ENCODE peak calls at places on chromosomes 3 and 15, in four cellular contexts. Q is H1, T is GM12878, V is K562. N is an unnamed sample. For H3K36me3, the result is how much of the 10 kb centered on the place peaks cover.

GRCh38 chr15:31254431-31255175 is 72.0 kb upstream of the KLF13 start:
- DNase-seq in Q (no peak), V (no peak), T (no peak), N (no peak)

GRCh38 chr3:68070186-68070585 is 415.8 kb upstream of the SUCLG2 start:
- DNase-seq in Q (no peak), T (no peak), V (no peak), N (no peak)

GRCh38 chr15:38745136-38745535 is 180.5 kb upstream of the RASGRP1 start:
- DNase-seq in T (no peak), Q (no peak), V (no peak), N (no peak)

GRCh38 chr3:190265795-190266194 is 56.5 kb downstream of the CLDN1 start:
- DNase-seq in V (no peak), Q (no peak), T (no peak), N (no peak)

GRCh38 chr3:21158801-21159564 is 592.0 kb downstream of the ZNF385D start:
- DNase-seq in Q (no peak), V (no peak), T (no peak), N (no peak)

GRCh38 chr3:101185341-101185740 is 135.0 kb downstream of the IMPG2 start:
- DNase-seq in T (no peak), Q (no peak), V (no peak), N (no peak)

GRCh38 chr15:90184786-90185704 is 16.1 kb upstream of the SEMA4B start:
- DNase-seq in V (peak), T (no peak), Q (no peak), N (peak)

GRCh38 chr3:27521179-27521871 is 37.1 kb upstream of the SLC4A7 start:
- DNase-seq in T (no peak), Q (no peak), V (no peak), N (peak)

DNA sequence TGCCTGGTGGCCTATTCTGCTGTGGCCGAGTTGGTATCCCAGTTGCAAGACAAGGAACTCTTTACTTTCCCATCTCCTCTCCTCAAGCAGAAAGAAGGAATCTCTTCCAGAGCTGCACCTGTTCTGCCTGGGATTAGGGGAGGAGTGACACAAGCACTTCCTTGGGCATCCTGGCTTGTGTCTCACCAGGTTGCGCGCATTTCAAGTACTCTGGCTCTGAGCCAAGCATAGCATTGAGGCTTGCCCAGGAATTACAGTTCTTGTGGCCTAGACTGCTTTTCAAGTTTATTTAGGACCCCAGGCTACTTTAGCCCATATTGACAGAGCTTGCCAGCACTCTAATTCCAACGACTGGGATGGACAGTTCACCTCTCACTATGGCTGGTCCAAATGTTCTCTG is 150.5 kb downstream of the RSRC1 start:
- DNase-seq in V (no peak), T (no peak), Q (no peak), N (no peak)
- H3K36me3 ChIP-seq in V (under half), T (under half), Q (under half), N (under half)

DNA sequence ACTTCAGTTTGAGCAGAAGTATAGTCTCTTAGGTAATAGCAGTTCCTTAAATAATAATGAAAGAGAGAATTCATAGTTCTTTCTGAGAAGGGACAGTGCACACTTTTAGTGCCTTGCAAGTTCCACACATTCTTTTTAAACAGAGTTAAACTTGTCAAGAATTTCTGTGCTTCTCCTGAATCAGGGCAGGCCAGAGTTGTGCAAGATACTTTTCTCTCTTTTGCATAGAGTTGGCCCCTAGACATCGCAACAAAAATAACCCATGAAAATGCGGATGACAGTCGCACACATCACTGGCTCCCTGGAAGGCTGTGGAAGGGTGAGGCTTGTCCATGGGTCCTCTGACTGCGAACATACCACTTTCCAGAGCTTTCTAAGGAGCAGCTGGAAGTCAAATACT is 40.0 kb downstream of the FBLN2 start:
- DNase-seq in Q (no peak), V (no peak), T (no peak), N (no peak)
- TF ChIP-seq CBX5 in Q (no peak), V (no peak), T (no peak), N (no peak)

DNA sequence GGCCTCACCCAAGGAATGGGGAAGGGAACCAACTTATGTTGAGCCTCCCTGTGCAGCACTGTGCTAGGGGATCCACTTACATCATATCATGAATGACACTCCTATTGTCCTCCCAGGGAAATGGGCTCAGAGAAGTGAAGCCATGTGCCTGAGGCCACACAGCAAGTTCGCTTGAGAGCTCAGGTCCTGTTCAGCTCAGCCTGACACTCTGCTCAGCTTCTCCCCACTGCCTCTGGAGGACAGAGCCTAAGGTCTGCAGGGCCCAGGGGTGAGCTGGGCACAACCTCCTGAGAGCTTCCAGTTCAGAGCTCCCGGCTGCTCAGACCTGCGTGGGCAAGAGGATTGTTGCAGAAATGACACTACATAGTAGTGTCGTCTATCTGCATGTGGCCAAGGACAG is 76.0 kb upstream of the SEC13 start:
- DNase-seq in T (no peak), V (no peak), Q (no peak), N (no peak)
- TF ChIP-seq CEBPB in T (no peak), V (no peak), Q (no peak), N (no peak)

GRCh38 chr3:9669277-9669676 is 20.0 kb downstream of the MTMR14 start:
- DNase-seq in Q (no peak), V (no peak), T (no peak), N (no peak)
- H3K36me3 ChIP-seq in Q (under half), V (half or more), T (under half), N (under half)

DNA sequence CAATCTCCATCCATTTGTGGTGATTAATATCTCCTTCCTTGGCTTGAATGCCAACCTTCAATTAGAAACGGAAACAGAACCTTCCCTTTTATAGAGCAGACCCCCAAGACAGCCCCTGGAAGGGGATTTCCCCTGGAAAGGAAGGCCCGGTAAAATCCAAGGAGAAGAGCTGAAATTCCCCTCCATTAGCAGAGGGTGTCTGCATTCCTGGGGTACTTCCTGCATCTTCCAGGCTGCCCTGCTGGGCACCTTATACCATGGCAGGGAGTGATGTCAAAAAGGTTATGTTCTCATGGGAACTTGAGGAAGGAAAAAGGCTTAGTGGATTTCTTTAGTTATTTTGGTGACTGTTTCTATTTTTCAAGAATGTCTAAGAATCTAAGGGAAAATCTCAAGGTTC is 116.7 kb upstream of the NEO1 start:
- DNase-seq in V (no peak), Q (no peak), T (no peak), N (no peak)
- TF ChIP-seq CBX5 in V (no peak), Q (no peak), T (no peak), N (no peak)

N was measured in HepG2.